ENCODE peak calls at places on chromosomes 5 and 9, in seven cellular contexts. Y is activated naive CD4-positive, alpha-beta T cell treated with anti-CD3 and anti-CD28 coated beads, Interleukin-2, amount 10 ng/mL, durations not matched to agents 7 days and 5 days; T is head of caudate nucleus; E is NCI-H2029 treated with DMSO at 0.1 percent for 48 hours; P is T47D; I is AG08396; Z is GM19239. F is an unnamed sample.
A peak's percentile ranks its signal among the peaks of the same experiment; 100 is the strongest.

GRCh38 chr5:96111080-96111756 is 149.6 kb upstream of the ELL2 start:
- DNase-seq in Y (no peak), T (no peak), E (no peak), P (no peak), I (no peak), Z (no peak), F (no peak)

GRCh38 chr9:99076483-99077171 is 28.3 kb upstream of the TGFBR1 start:
- DNase-seq in Y (peak; percentile 70), T (no peak), E (no peak), P (no peak), I (no peak), Z (no peak), F (no peak)

GRCh38 chr9:137170486-137171148 is 766 bp upstream of the LRRC26 start:
- DNase-seq in Y (no peak), T (no peak), E (no peak), P (no peak), I (no peak), Z (no peak), F (no peak)

GRCh38 chr9:93060746-93061259 is 2.3 kb downstream of the SUSD3 start:
- DNase-seq in Y (no peak), T (no peak), E (no peak), P (no peak), I (peak; percentile 82), Z (no peak), F (no peak)

GRCh38 chr5:62720036-62720441 is 141.4 kb downstream of the LRRC70 start:
- DNase-seq in Y (peak; percentile 23), T (no peak), E (peak; percentile 30), P (peak; percentile 64), I (peak; percentile 41), Z (peak; percentile 50), F (peak; percentile 58)

GRCh38 chr5:154520861-154521453 is 42.9 kb upstream of the HAND1 start:
- DNase-seq in Y (no peak), T (peak; percentile 66), E (peak; percentile 63), P (peak; percentile 77), I (peak; percentile 30), Z (no peak), F (peak; percentile 83)

GRCh38 chr9:90035471-90035870 is 430.7 kb downstream of the GADD45G start:
- DNase-seq in Y (no peak), T (no peak), E (no peak), P (no peak), I (no peak), Z (no peak), F (no peak)

GRCh38 chr5:179610109-179610902 is 13.2 kb downstream of the HNRNPH1 start:
- DNase-seq in Y (no peak), T (no peak), E (no peak), P (no peak), I (no peak), Z (no peak), F (no peak)

GRCh38 chr5:111075520-111075919 is 4.0 kb downstream of the TSLP start:
- DNase-seq in Y (no peak), T (no peak), E (no peak), P (no peak), I (peak; percentile 58), Z (no peak), F (no peak)

GRCh38 chr9:1210954-1211353 is 160.8 kb downstream of the DMRT2 start:
- DNase-seq in Y (no peak), T (no peak), E (no peak), P (no peak), I (no peak), Z (no peak), F (no peak)

GRCh38 chr9:19127881-19128719 is 808 bp upstream of the PLIN2 start:
- DNase-seq in Y (peak; percentile 54), T (no peak), E (no peak), P (peak; percentile 28), I (peak; percentile 23), Z (no peak), F (no peak)

GRCh38 chr9:121294866-121295661 is 27.1 kb downstream of the GSN start:
- DNase-seq in Y (no peak), T (no peak), E (no peak), P (no peak), I (no peak), Z (no peak), F (no peak)

GRCh38 chr5:158382473-158382872 is 523.5 kb upstream of the CLINT1 start:
- DNase-seq in Y (no peak), T (no peak), E (no peak), P (no peak), I (peak; percentile 87), Z (no peak), F (peak; percentile 86)

F was measured in hepatocyte.